ENCODE peak calls at places on chromosomes 5 and 9, in four cellular contexts. R, A, B and M are unnamed samples.

GRCh38 chr9:86315088-86315487 is 32.8 kb upstream of the ISCA1 start:
- DNase-seq in B (no peak), R (no peak), A (no peak), M (no peak)

GRCh38 chr5:84816160-84816559 is 431.5 kb upstream of the EDIL3 start:
- DNase-seq in R (no peak), A (no peak), B (no peak), M (no peak)

GRCh38 chr5:125262782-125263181 is 516.3 kb upstream of the ZNF608 start:
- DNase-seq in A (no peak), B (no peak), R (no peak), M (no peak)

GRCh38 chr9:129038109-129038852 is 1.9 kb downstream of the MIGA2 start:
- DNase-seq in B (no peak), R (peak; percentile 54), A (no peak), M (no peak)

GRCh38 chr9:128107971-128108783 is 19.4 kb downstream of the PTGES2 start:
- DNase-seq in A (no peak), B (no peak), R (no peak), M (no peak)

GRCh38 chr9:83005963-83006362 is 57.0 kb downstream of the RASEF start:
- DNase-seq in B (no peak), R (no peak), A (no peak), M (no peak)

GRCh38 chr9:105116047-105116868 is 128.2 kb upstream of the SLC44A1 start:
- DNase-seq in B (no peak), R (no peak), A (no peak), M (no peak)

GRCh38 chr9:99274016-99274415 is 51.9 kb downstream of the SEC61B start:
- DNase-seq in B (no peak), R (no peak), A (no peak), M (no peak)

GRCh38 chr9:113501129-113501686 is 37.7 kb downstream of the RGS3 start:
- DNase-seq in B (no peak), R (no peak), A (no peak), M (peak; percentile 52)

GRCh38 chr9:135504262-135505229 is 4.1 kb downstream of the MRPS2 start:
- DNase-seq in B (no peak), A (peak; percentile 72), R (peak; percentile 83), M (peak; percentile 37)

GRCh38 chr9:98491778-98492177 is 217.0 kb downstream of the GABBR2 start:
- DNase-seq in B (no peak), R (no peak), A (no peak), M (no peak)

GRCh38 chr9:72981433-72981832 is 28.6 kb upstream of the ALDH1A1 start:
- DNase-seq in B (no peak), R (no peak), A (no peak), M (no peak)

GRCh38 chr5:68884893-68885292 is 208.9 kb upstream of the SLC30A5 start:
- DNase-seq in R (no peak), B (no peak), A (peak; percentile 31), M (no peak)

GRCh38 chr5:80231243-80231642 is 24.6 kb downstream of the SERINC5 start:
- DNase-seq in B (no peak), A (peak; percentile 31), R (no peak), M (no peak)

GRCh38 chr5:93584531-93585053 is 1.6 kb downstream of the NR2F1 start:
- DNase-seq in A (no peak), R (no peak), B (no peak), M (no peak)

GRCh38 chr5:124790261-124790894 is 43.9 kb upstream of the ZNF608 start:
- DNase-seq in B (no peak), R (no peak), A (peak; percentile 46), M (no peak)

GRCh38 chr9:93072383-93072795 is 13.9 kb downstream of the SUSD3 start:
- DNase-seq in A (no peak), B (no peak), R (no peak), M (peak; percentile 79)

GRCh38 chr5:72387985-72388384 is 67.8 kb downstream of the PTCD2 start:
- DNase-seq in B (no peak), R (no peak), A (peak; percentile 69), M (no peak)

DNA sequence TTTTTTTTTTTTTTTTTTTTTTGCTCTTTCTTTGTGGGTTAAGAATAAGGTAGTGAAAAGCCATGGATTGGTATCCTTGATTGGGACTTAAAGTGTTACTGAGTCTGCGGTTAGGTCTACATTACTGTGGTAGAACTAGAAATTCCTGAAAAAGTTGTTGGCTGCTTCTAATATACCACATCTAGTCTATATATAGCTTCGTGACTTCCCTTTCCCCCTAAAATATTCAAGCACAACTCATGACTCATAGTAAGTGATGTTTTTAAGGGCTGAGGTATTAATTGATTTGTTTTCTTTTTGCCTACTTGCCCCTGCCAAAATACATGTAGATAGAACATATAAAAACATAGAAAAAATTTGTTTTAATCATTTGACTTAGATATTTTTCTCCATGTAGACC is 247.6 kb downstream of the TMEM232 start:
- DNase-seq in A (no peak), R (no peak), B (no peak), M (no peak)
- H3K4me3 ChIP-seq in A (no peak overlapping the region), R (no peak overlapping the region), B (no peak overlapping the region), M (no peak overlapping the region)

DNA sequence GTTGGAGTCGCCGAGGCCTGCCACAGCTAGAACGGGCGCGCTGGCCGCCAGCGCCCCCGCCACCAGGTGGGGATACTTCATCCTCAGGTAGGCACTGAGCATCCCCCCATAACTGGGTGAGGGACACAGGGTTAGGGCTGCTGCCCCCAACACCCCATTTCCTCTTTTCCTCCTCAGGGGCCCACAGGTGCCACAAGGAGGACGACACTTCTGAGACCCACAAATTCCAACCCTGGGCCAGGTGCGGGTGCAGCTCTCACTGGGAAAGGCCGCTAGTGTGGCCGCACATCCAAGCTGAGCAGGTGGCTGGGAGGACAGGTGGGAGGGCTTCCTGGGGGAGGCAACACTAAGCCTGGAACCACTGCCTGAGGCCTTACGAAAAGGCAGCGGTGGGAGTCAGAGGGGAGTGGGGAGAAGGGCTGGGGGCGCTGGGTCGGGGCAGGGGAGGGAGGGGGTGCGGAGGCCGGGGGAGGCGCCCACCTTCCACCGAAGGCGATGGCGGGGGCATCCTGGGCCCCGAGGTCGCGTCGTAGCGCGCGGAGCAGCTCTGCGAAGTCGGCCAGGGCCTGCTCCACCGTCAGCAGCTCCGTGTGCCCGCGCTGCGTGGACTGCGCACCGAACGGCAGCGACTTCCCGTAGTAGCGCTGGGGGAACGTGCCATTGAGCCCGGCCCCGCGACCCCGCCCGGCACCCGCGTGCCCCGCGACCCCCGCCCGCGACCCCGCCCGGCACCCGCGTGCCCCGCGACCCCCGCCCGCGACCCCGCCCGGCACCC is 961 bp downstream of the DPP7 start:
- DNase-seq in B (no peak), A (peak; percentile 25), R (peak; percentile 43), M (no peak)
- TF ChIP-seq POLR2A in B (no peak), A (no peak), R (no peak), M (no peak)

GRCh38 chr9:14271078-14271673 is 42.8 kb downstream of the NFIB start:
- DNase-seq in A (peak; percentile 17), R (peak; percentile 31), B (no peak), M (peak; percentile 91)

GRCh38 chr9:14269911-14270310 is 44.0 kb downstream of the NFIB start:
- DNase-seq in B (no peak), A (no peak), R (no peak), M (no peak)

GRCh38 chr9:14275331-14275730 is 38.6 kb downstream of the NFIB start:
- DNase-seq in A (no peak), R (no peak), B (no peak), M (no peak)

GRCh38 chr9:14272924-14273528 is 40.9 kb downstream of the NFIB start:
- DNase-seq in R (no peak), B (no peak), A (no peak), M (no peak)

GRCh38 chr9:14270358-14271077 is 43.4 kb downstream of the NFIB start:
- DNase-seq in R (no peak), A (no peak), B (no peak), M (no peak)
- H3K27ac ChIP-seq in R (no peak overlapping the region), A (no peak overlapping the region), B (no peak overlapping the region), M (peak overlapping the region; percentile 78)

GRCh38 chr5:134411546-134412266 is at the start of gene CDKN2AIPNL:
- DNase-seq in R (peak; percentile 94), B (peak; percentile 32), A (peak; percentile 88), M (peak; percentile 88)
- H3K4me3 ChIP-seq in R (peak within 1 kb of the TSS; percentile 90), B (peak within 1 kb of the TSS; percentile 94), A (peak within 1 kb of the TSS; percentile 61), M (peak within 1 kb of the TSS; percentile 80)

GRCh38 chr9:94656190-94656589 is 16.9 kb upstream of the FBP1 start:
- DNase-seq in B (peak; percentile 17), A (no peak), R (peak; percentile 38), M (no peak)
- TF ChIP-seq POLR2A in B (no peak), A (no peak), R (no peak), M (no peak)

GRCh38 chr5:139186293-139186692 is 11.9 kb downstream of the SIL1 start:
- DNase-seq in A (no peak), B (no peak), R (no peak), M (no peak)

GRCh38 chr5:139188558-139189270 is 9.5 kb downstream of the SIL1 start:
- DNase-seq in R (no peak), B (no peak), A (no peak), M (no peak)

GRCh38 chr5:139193928-139194327 is 4.2 kb downstream of the SIL1 start:
- DNase-seq in A (peak; percentile 31), B (no peak), R (no peak), M (no peak)

GRCh38 chr5:139186752-139187326 is 11.3 kb downstream of the SIL1 start:
- DNase-seq in A (no peak), B (no peak), R (no peak), M (no peak)

DNA sequence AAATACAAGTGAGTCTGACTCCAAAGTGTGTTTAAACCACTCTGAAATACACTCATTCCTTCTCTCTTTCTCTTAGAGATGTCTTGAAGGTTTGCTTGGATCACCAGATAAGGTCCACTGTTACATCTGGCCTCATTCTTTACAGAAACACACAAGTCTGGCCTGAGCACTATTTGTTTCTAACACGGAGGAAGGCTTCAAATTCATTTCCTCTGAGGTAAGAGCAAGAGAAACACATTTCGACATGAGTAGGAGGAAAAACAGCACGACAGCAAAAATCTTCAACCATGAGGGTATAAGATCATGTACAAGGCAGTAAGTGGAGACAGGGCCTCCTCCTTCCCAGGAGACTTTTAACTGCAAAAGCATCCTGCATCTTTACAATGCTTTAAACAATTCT is 8.0 kb downstream of the SIL1 start:
- DNase-seq in B (no peak), A (no peak), R (no peak), M (no peak)
- H3K27ac ChIP-seq in B (no peak overlapping the region), A (no peak overlapping the region), R (no peak overlapping the region), M (peak overlapping the region; percentile 81)